ENCODE peak calls at places on chromosomes 2 and 18, in seven cellular contexts. K is GM06990; V is AG08396; N is naive B cell; L is fibroblast of mammary gland; H is activated CD4-positive, alpha-beta T cell treated with anti-CD3 and anti-CD28 coated beads, Interleukin-2, amount 10 ng/mL, durations not matched to agents 7 days and 5 days; W is NCI-H2081. X is an unnamed sample.

GRCh38 chr2:204544961-204545860 is at the start of gene PARD3B:
- DNase-seq in L (peak; percentile 40), V (peak; percentile 81), W (peak; percentile 32), H (peak; percentile 12), K (peak; percentile 21), N (no peak), X (peak; percentile 17)

GRCh38 chr2:143521404-143521803 is 392.2 kb downstream of the ARHGAP15 start:
- DNase-seq in V (no peak), K (no peak), N (no peak), H (no peak), W (no peak), L (no peak), X (no peak)

GRCh38 chr2:52500561-52500960 is 1267.0 kb upstream of the CHAC2 start:
- DNase-seq in K (no peak), W (no peak), H (no peak), L (no peak), N (no peak), V (no peak), X (no peak)

GRCh38 chr18:62073461-62073860 is 113.4 kb downstream of the PIGN start:
- DNase-seq in K (no peak), N (no peak), H (no peak), W (no peak), V (no peak), L (no peak), X (no peak)

GRCh38 chr2:85309699-85310321 is 18.0 kb downstream of the TGOLN2 start:
- DNase-seq in L (no peak), H (peak; percentile 26), W (no peak), K (no peak), N (no peak), V (no peak), X (no peak)

GRCh38 chr2:234795272-234795920 is 156.4 kb upstream of the SH3BP4 start:
- DNase-seq in N (no peak), H (no peak), V (peak; percentile 37), L (no peak), K (no peak), W (no peak), X (peak; percentile 17)

GRCh38 chr2:218010116-218010837 is 7.5 kb upstream of the TNS1 start:
- DNase-seq in V (peak; percentile 91), W (peak; percentile 44), N (peak; percentile 12), H (peak; percentile 33), L (peak; percentile 50), K (no peak), X (no peak)

GRCh38 chr2:223735659-223736244 is 101.6 kb downstream of the AP1S3 start:
- DNase-seq in H (no peak), V (peak; percentile 59), K (no peak), W (no peak), N (no peak), L (peak; percentile 98), X (no peak)

GRCh38 chr2:215660687-215661086 is 224.8 kb upstream of the FN1 start:
- DNase-seq in W (no peak), H (no peak), L (peak; percentile 97), N (no peak), V (peak; percentile 39), K (no peak), X (no peak)

GRCh38 chr2:235740821-235741220 is 247.0 kb downstream of the AGAP1 start:
- DNase-seq in N (no peak), K (no peak), V (no peak), H (no peak), L (no peak), W (peak; percentile 62), X (no peak)

GRCh38 chr2:42964444-42965081 is 172.2 kb upstream of the HAAO start:
- DNase-seq in N (no peak), L (peak; percentile 97), K (no peak), V (peak; percentile 86), W (no peak), H (no peak), X (peak; percentile 88)

GRCh38 chr2:11123856-11124759 is 31.2 kb upstream of the SLC66A3 start:
- DNase-seq in K (peak; percentile 64), L (peak; percentile 44), W (peak; percentile 89), N (peak; percentile 25), H (peak; percentile 74), V (peak; percentile 81), X (peak; percentile 35)

GRCh38 chr18:53422896-53423295 is 801.6 kb downstream of the MBD2 start:
- DNase-seq in H (no peak), V (no peak), K (no peak), N (no peak), L (no peak), W (peak; percentile 10), X (no peak)

GRCh38 chr18:54151376-54151775 is 73.1 kb downstream of the MBD2 start:
- DNase-seq in K (no peak), W (no peak), L (no peak), N (no peak), V (no peak), H (no peak), X (no peak)

GRCh38 chr18:12236934-12237832 is 17.0 kb upstream of the CIDEA start:
- DNase-seq in K (peak; percentile 70), W (peak; percentile 18), N (peak; percentile 53), V (peak; percentile 86), H (peak; percentile 69), L (peak; percentile 56), X (peak; percentile 54)

GRCh38 chr18:58669731-58670379 is 1.4 kb upstream of the MALT1 start:
- DNase-seq in V (no peak), K (no peak), H (no peak), N (no peak), L (peak; percentile 76), W (peak; percentile 82), X (peak; percentile 60)

GRCh38 chr2:178420463-178420990 is 30.4 kb downstream of the PRKRA start:
- DNase-seq in V (no peak), L (peak; percentile 28), H (no peak), K (no peak), N (no peak), W (no peak), X (no peak)

GRCh38 chr2:237652181-237652580 is 24.8 kb downstream of the LRRFIP1 start:
- DNase-seq in L (no peak), W (no peak), N (no peak), K (no peak), H (no peak), V (no peak), X (no peak)

GRCh38 chr2:157206921-157207320 is 50.6 kb upstream of the GALNT5 start:
- DNase-seq in K (no peak), H (no peak), L (no peak), N (no peak), W (no peak), V (no peak), X (no peak)

GRCh38 chr2:108607706-108608301 is 73.5 kb downstream of the LIMS1 start:
- DNase-seq in L (peak; percentile 51), V (no peak), K (no peak), W (peak; percentile 54), H (peak; percentile 56), N (no peak), X (no peak)

GRCh38 chr2:18630101-18630500 is 40.7 kb upstream of the NT5C1B start:
- DNase-seq in V (peak; percentile 18), W (no peak), N (no peak), K (no peak), H (no peak), L (peak; percentile 57), X (no peak)

GRCh38 chr2:235087812-235088607 is 136.2 kb downstream of the SH3BP4 start:
- DNase-seq in V (no peak), L (peak; percentile 20), N (no peak), K (no peak), W (peak; percentile 11), H (no peak), X (no peak)

GRCh38 chr2:158723311-158723838 is 71.7 kb upstream of the DAPL1 start:
- DNase-seq in L (no peak), W (no peak), N (no peak), V (no peak), H (no peak), K (no peak), X (no peak)

X was measured in H4.